ENCODE peak calls at places on chromosome 5, in five cellular contexts. Y is upper lobe of right lung, Z is BJ, P is tibial artery, D is PC-9. S is an unnamed sample.

GRCh38 chr5:44774279-44774880 is 34.4 kb upstream of the MRPS30 start:
- DNase-seq in D (no peak), Z (no peak), P (no peak), Y (no peak), S (no peak)

GRCh38 chr5:20113031-20113685 is 125.2 kb upstream of the CDH18 start:
- DNase-seq in Y (no peak), D (no peak), Z (no peak), P (no peak), S (no peak)

GRCh38 chr5:112908854-112909253 is 13.2 kb downstream of the REEP5 start:
- DNase-seq in D (no peak), P (no peak), Y (no peak), Z (no peak), S (no peak)

GRCh38 chr5:86029308-86029707 is 588.4 kb upstream of the COX7C start:
- DNase-seq in D (no peak), Y (no peak), P (no peak), Z (no peak), S (no peak)

GRCh38 chr5:534743-535671 is 10.8 kb upstream of the SLC9A3 start:
- DNase-seq in Z (no peak), P (no peak), D (no peak), Y (peak; percentile 60), S (peak; percentile 60)

GRCh38 chr5:1883120-1883924 is 597 bp upstream of the IRX4 start:
- DNase-seq in Z (no peak), D (no peak), P (no peak), Y (no peak), S (peak; percentile 83)

GRCh38 chr5:127312131-127312530 is 21.5 kb downstream of the MEGF10 start:
- DNase-seq in Z (no peak), D (no peak), Y (no peak), P (no peak), S (no peak)

GRCh38 chr5:132489871-132490483 is 596 bp downstream of the IRF1 start:
- DNase-seq in Z (no peak), P (peak; percentile 83), D (no peak), Y (peak; percentile 86), S (peak; percentile 65)

GRCh38 chr5:9851458-9851857 is 221.3 kb upstream of the TAS2R1 start:
- DNase-seq in D (peak; percentile 8), Y (no peak), Z (peak; percentile 89), P (no peak), S (no peak)

GRCh38 chr5:22431406-22431805 is 421.7 kb downstream of the CDH12 start:
- DNase-seq in P (no peak), Z (no peak), D (no peak), Y (no peak), S (no peak)

GRCh38 chr5:72598461-72599433 is 91.5 kb upstream of the ZNF366 start:
- DNase-seq in P (no peak), Y (no peak), Z (no peak), D (no peak), S (no peak)

GRCh38 chr5:59173568-59173967 is 590.7 kb downstream of the RAB3C start:
- DNase-seq in Z (no peak), P (no peak), Y (no peak), D (no peak), S (no peak)

GRCh38 chr5:54115768-54116403 is 194.5 kb downstream of the ARL15 start:
- DNase-seq in Y (no peak), Z (no peak), D (no peak), P (no peak), S (no peak)

GRCh38 chr5:145484195-145484594 is 350.9 kb downstream of the PRELID2 start:
- DNase-seq in D (no peak), P (no peak), Y (no peak), Z (no peak), S (no peak)

GRCh38 chr5:160197341-160198147 is 31.8 kb upstream of the FABP6 start:
- DNase-seq in P (no peak), D (no peak), Y (no peak), Z (no peak), S (no peak)

GRCh38 chr5:107461770-107462169 is 209.0 kb downstream of the EFNA5 start:
- DNase-seq in P (no peak), D (no peak), Z (no peak), Y (no peak), S (no peak)

GRCh38 chr5:172769598-172770373 is 1.2 kb downstream of the DUSP1 start:
- DNase-seq in Y (no peak), D (no peak), Z (no peak), P (peak; percentile 75), S (no peak)

GRCh38 chr5:67246108-67246507 is 49.5 kb upstream of the CD180 start:
- DNase-seq in P (no peak), D (no peak), Y (no peak), Z (no peak), S (no peak)

GRCh38 chr5:88826959-88827585 is 55.9 kb downstream of the MEF2C start:
- DNase-seq in D (no peak), P (no peak), Z (peak; percentile 51), Y (no peak), S (no peak)

GRCh38 chr5:40653221-40654022 is 26.3 kb upstream of the PTGER4 start:
- DNase-seq in Y (no peak), P (no peak), Z (no peak), D (no peak), S (no peak)

GRCh38 chr5:171762841-171763408 is 22.7 kb upstream of the SMIM23 start:
- DNase-seq in Y (no peak), P (peak; percentile 52), D (no peak), Z (no peak), S (no peak)

GRCh38 chr5:56211298-56211865 is 21.7 kb downstream of the ANKRD55 start:
- DNase-seq in D (peak; percentile 70), Z (peak; percentile 78), Y (no peak), P (no peak), S (no peak)

DNA sequence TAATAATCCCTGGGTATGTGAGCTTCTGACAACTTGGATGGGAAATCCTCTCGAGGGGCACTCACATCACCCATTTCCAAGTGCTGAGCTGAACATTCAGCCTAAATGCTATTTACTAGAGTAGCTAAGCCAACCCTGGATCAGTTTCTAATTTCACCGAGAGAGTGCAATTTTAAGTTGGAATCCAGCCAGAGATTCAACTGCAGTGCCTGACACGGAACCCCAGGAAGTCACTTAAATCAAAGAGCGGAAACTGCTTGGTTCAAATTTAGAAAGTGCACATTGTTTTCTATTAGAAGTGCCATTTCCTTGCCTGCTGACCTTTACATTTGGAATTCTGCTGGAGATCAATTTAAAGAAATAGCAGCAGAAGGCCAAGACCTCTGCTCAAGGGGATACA is 8.8 kb downstream of the SPRY4 start:
- DNase-seq in Y (no peak), D (no peak), Z (no peak), P (no peak), S (no peak)
- H3K36me3 ChIP-seq in Y (peaks cover 46% of the 10 kb centered on the region), D (peaks cover 66% of the 10 kb centered on the region), Z (peaks cover 20% of the 10 kb centered on the region), P (peaks cover 14% of the 10 kb centered on the region), S (peaks cover 66% of the 10 kb centered on the region)

DNA sequence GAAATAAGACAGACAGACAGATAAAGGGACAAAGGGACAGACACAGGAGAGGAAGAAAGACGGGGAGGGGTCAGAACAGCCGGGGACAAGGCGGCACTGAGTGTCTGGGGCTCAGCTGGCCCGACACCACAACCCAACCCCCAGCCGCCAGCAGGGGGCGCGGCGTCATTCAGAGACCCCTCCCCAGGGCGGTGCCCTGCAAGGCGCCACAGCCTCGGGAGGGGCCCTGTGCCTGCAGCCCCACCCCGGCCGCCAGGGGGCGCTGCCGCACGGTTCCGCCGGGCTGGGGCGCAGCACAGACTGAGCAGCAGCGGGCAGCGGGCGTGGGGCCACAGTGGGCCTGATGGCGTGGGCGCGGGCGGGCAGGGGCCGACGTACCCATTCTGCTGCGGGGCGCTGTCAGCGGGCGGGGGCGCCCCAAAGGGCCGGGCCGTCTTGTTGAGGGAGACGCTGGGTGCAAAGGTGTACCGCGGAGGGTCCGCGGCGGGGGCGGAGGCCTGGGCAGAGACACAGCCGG is 5.9 kb downstream of the PDLIM7 start:
- DNase-seq in D (no peak), Y (no peak), P (peak; percentile 81), Z (no peak), S (no peak)
- H3K4me3 ChIP-seq in D (no peak overlapping the region), Y (no peak overlapping the region), P (peak overlapping the region; percentile 83), Z (no peak overlapping the region), S (no peak overlapping the region)

GRCh38 chr5:155870636-155871035 is 456.3 kb upstream of the SGCD start:
- DNase-seq in Y (no peak), D (no peak), Z (no peak), P (no peak), S (no peak)

GRCh38 chr5:155867531-155868088 is 459.4 kb upstream of the SGCD start:
- DNase-seq in D (no peak), Y (no peak), Z (no peak), P (no peak), S (no peak)

GRCh38 chr5:155872801-155873200 is 454.2 kb upstream of the SGCD start:
- DNase-seq in Z (peak; percentile 1), D (no peak), Y (no peak), P (no peak), S (no peak)

GRCh38 chr5:155871623-155872022 is 455.3 kb upstream of the SGCD start:
- DNase-seq in P (no peak), Z (no peak), D (no peak), Y (no peak), S (no peak)
- TF ChIP-seq CTCF in P (no peak), Z (no peak), D (no peak), Y (no peak), S (no peak)

GRCh38 chr5:150043657-150044333 is 42.6 kb downstream of the CSF1R start:
- DNase-seq in Z (no peak), P (no peak), Y (no peak), D (no peak), S (no peak)

GRCh38 chr5:150045512-150045911 is 40.8 kb downstream of the CSF1R start:
- DNase-seq in P (no peak), D (no peak), Y (no peak), Z (no peak), S (no peak)

GRCh38 chr5:150044712-150045111 is 41.6 kb downstream of the CSF1R start:
- DNase-seq in Z (no peak), D (no peak), Y (no peak), P (no peak), S (no peak)

GRCh38 chr5:150044334-150044681 is 42.0 kb downstream of the CSF1R start:
- DNase-seq in D (no peak), Z (no peak), P (no peak), Y (no peak), S (no peak)

DNA sequence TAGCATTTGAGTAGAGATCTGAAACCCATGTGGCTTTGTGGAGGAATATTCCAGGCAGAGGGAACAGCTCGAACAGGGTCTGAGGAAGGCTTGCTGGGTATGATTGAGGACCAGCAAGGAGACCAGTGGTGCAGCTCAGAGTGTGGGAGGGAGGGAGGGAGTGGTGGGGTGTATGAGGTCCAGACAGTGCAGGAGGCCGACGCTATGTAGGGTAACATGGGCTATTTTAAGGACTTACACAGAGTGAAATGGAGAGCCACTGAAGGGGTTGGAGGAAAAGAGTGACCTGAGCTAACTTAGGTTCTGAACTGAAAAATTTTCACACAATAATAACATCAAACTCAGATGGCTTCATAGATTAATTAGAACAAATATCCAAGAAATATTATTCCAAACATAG is 41.9 kb downstream of the HMGXB3 start:
- DNase-seq in D (no peak), Y (no peak), Z (no peak), P (no peak), S (no peak)
- H3K36me3 ChIP-seq in D (peaks cover 53% of the 10 kb centered on the region), Y (peaks cover 90% of the 10 kb centered on the region), Z (peaks cover 19% of the 10 kb centered on the region), P (peaks cover 47% of the 10 kb centered on the region), S (peaks cover 98% of the 10 kb centered on the region)